ENCODE peak calls at places on chromosomes 12 and 14, in five cellular contexts. L, G, F, V and H are unnamed samples. For H3K36me3, the result is how much of the 10 kb centered on the place peaks cover.

GRCh38 chr14:77033622-77034521 is 5.4 kb upstream of the IRF2BPL start:
- DNase-seq in F (peak), V (peak), L (peak), G (no peak), H (peak)

GRCh38 chr14:24816929-24817637 is 183.1 kb upstream of the GZMB start:
- DNase-seq in V (no peak), L (no peak), F (no peak), G (no peak), H (no peak)

GRCh38 chr14:37150414-37150813 is 22.0 kb downstream of the SLC25A21 start:
- DNase-seq in F (peak), V (no peak), L (no peak), G (no peak), H (no peak)

GRCh38 chr12:71665109-71665476 is 992 bp downstream of the THAP2 start:
- DNase-seq in L (no peak), V (no peak), G (no peak), F (no peak), H (no peak)

GRCh38 chr12:68250454-68250853 is 3.0 kb downstream of the IL22 start:
- DNase-seq in L (no peak), G (no peak), V (no peak), F (no peak), H (no peak)

GRCh38 chr12:99056186-99056585 is 411.1 kb downstream of the APAF1 start:
- DNase-seq in G (no peak), V (no peak), L (no peak), F (no peak), H (no peak)

GRCh38 chr12:6652391-6652790 is 5.2 kb upstream of the ACRBP start:
- DNase-seq in L (no peak), F (no peak), G (no peak), V (no peak), H (peak)

GRCh38 chr14:94362614-94363133 is 25.7 kb downstream of the SERPINA1 start:
- DNase-seq in G (no peak), V (no peak), L (no peak), F (no peak), H (no peak)

GRCh38 chr12:116542345-116542950 is 16.7 kb upstream of the MAP1LC3B2 start:
- DNase-seq in G (no peak), L (peak), F (no peak), V (no peak), H (no peak)

GRCh38 chr12:23230899-23231298 is 605.9 kb downstream of the ETNK1 start:
- DNase-seq in L (no peak), G (no peak), F (no peak), V (no peak), H (no peak)

GRCh38 chr14:63551338-63551737 is 8.2 kb upstream of the PPP2R5E start:
- DNase-seq in G (no peak), V (no peak), F (peak), L (no peak), H (no peak)

GRCh38 chr14:68309121-68309520 is 483.7 kb downstream of the ZFP36L1 start:
- DNase-seq in V (no peak), L (no peak), F (no peak), G (no peak), H (no peak)

GRCh38 chr12:120132437-120132836 is 15.9 kb upstream of the RAB35 start:
- DNase-seq in V (no peak), F (no peak), G (no peak), L (no peak), H (no peak)

GRCh38 chr14:35878272-35879140 is 52.4 kb downstream of the BRMS1L start:
- DNase-seq in L (no peak), G (no peak), V (peak), F (peak), H (no peak)

GRCh38 chr12:113019045-113019444 is 37.5 kb upstream of the DTX1 start:
- DNase-seq in F (no peak), L (no peak), V (no peak), G (no peak), H (no peak)

GRCh38 chr14:101761881-101762529 is 496 bp downstream of the PPP2R5C start:
- DNase-seq in V (no peak), F (no peak), L (peak), G (peak), H (peak)

GRCh38 chr14:101049942-101050341 is 146.4 kb upstream of the RTL1 start:
- DNase-seq in V (peak), L (no peak), G (no peak), F (no peak), H (no peak)

GRCh38 chr12:90074086-90074485 is 365.4 kb upstream of the ATP2B1 start:
- DNase-seq in F (no peak), V (no peak), G (no peak), L (no peak), H (no peak)

GRCh38 chr12:111451649-111452129 is 46.0 kb downstream of the SH2B3 start:
- DNase-seq in F (peak), L (peak), V (no peak), G (no peak), H (no peak)

GRCh38 chr12:79681008-79681590 is 9.7 kb downstream of the PAWR start:
- DNase-seq in L (no peak), G (no peak), V (no peak), F (peak), H (no peak)

GRCh38 chr12:93766802-93767523 is 89.8 kb downstream of the CRADD start:
- DNase-seq in G (no peak), V (no peak), F (peak), L (peak), H (no peak)

GRCh38 chr12:101604132-101604531 is 9.4 kb downstream of the MYBPC1 start:
- DNase-seq in V (no peak), F (no peak), L (no peak), G (no peak), H (no peak)

GRCh38 chr14:75711796-75712211 is 50.8 kb downstream of the TTLL5 start:
- DNase-seq in V (peak), L (peak), F (peak), G (no peak), H (peak)

GRCh38 chr12:8226355-8226754 is 1.1 kb downstream of the FAM90A1 start:
- DNase-seq in F (no peak), V (no peak), G (no peak), L (no peak), H (no peak)

GRCh38 chr12:20624718-20625117 is 70.4 kb upstream of the SLCO1C1 start:
- DNase-seq in L (no peak), F (peak), V (no peak), G (no peak), H (no peak)

GRCh38 chr12:91986084-91986483 is 159.6 kb downstream of the BTG1 start:
- DNase-seq in L (no peak), F (peak), G (no peak), V (no peak), H (no peak)

GRCh38 chr14:44369401-44370123 is 137.5 kb downstream of the FSCB start:
- DNase-seq in G (no peak), L (no peak), V (no peak), F (no peak), H (no peak)

GRCh38 chr12:25187781-25188180 is 7.2 kb downstream of the DNAI7 start:
- DNase-seq in L (no peak), G (no peak), F (peak), V (no peak), H (no peak)

GRCh38 chr14:38003746-38004609 is 203.7 kb upstream of the SSTR1 start:
- DNase-seq in V (no peak), L (no peak), F (no peak), G (no peak), H (no peak)

GRCh38 chr12:94930772-94931171 is 72.7 kb downstream of the NDUFA12 start:
- DNase-seq in V (no peak), F (no peak), G (no peak), L (no peak), H (no peak)

GRCh38 chr14:73428354-73428824 is 30.0 kb downstream of the NUMB start:
- DNase-seq in V (no peak), F (peak), L (no peak), G (no peak), H (no peak)

GRCh38 chr14:35366048-35366428 is 38.5 kb downstream of the NFKBIA start:
- DNase-seq in V (peak), L (no peak), F (peak), G (no peak), H (peak)

GRCh38 chr12:3820122-3820521 is 53.1 kb downstream of the PARP11 start:
- DNase-seq in L (no peak), F (peak), V (no peak), G (no peak), H (no peak)

GRCh38 chr12:113818833-113819232 is 147.3 kb downstream of the RBM19 start:
- DNase-seq in G (no peak), F (no peak), V (no peak), L (no peak), H (no peak)

GRCh38 chr12:86550222-86551145 is 294.3 kb upstream of the MGAT4C start:
- DNase-seq in F (no peak), G (no peak), V (no peak), L (no peak), H (no peak)

GRCh38 chr12:43921666-43922337 is 85.9 kb downstream of the TMEM117 start:
- DNase-seq in F (peak), L (no peak), V (no peak), G (no peak), H (no peak)

GRCh38 chr14:103731916-103732867 is 16.6 kb downstream of the ZFYVE21 start:
- DNase-seq in V (no peak), F (no peak), L (no peak), G (no peak), H (peak)
- TF ChIP-seq CTCF in V (no peak), F (no peak), L (no peak), G (no peak), H (no peak)

DNA sequence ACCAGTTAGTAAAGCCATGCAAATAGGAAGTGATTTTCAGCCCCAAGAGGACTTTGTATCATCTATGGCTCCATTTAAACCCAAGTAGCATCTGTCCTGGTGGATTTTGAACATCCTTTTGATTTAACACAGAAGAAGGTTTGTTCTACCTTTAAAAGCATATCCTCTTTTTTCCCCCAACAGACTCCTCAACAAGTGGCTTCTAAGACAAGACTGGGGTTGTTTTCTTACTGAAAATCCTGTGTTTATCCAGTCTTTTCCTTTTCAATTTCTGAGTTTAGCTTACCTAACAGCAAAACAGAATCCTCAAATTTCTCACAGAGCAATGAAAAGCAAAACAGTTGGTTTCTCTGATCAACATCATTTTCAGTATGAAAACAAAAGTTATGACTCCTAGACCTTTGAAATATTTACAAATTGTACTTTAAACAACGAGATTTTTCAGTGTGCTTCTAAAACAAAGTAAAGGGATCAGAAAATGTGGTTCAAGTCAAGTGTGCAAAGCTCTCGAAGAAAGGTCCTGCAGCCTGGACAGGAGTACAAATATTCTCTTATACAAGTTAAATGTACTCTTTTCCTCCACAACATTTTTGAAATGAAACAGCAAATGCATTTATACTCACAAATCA is 2.8 kb downstream of the PHLDA1 start:
- DNase-seq in G (no peak), F (no peak), L (no peak), V (no peak), H (no peak)
- H3K4me3 ChIP-seq in G (peak), F (peak), L (peak), V (peak), H (peak)

GRCh38 chr12:108845696-108846095 is 11.7 kb downstream of the SSH1 start:
- DNase-seq in V (no peak), G (no peak), L (no peak), F (no peak), H (no peak)
- H3K36me3 ChIP-seq in V (under half), G (under half), L (under half), F (half or more), H (under half)

GRCh38 chr12:15152456-15152855 is 68.8 kb downstream of the RERG start:
- DNase-seq in V (no peak), G (no peak), F (no peak), L (no peak), H (no peak)
- TF ChIP-seq CTCF in V (peak), G (no peak), F (peak), L (peak), H (peak)

DNA sequence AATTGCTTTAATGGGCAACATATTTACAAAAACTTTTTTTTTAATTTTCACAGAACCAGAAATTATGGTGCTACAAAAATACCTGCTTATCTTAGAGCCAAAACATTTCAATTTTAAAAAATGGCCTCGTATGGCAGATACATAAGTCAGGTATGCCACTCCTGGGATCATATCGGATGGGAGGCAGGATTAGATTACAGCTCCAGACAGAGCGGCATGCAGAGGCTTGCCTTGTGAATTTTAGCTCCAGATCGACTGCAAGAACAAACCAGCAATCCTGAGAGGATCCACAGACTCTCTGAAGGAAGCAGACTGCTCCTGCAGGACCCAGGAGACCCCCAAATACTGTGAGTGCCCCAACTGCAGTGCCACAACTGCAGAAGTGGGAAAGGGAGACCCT is 169.3 kb upstream of the AMIGO2 start:
- DNase-seq in G (no peak), F (no peak), L (no peak), V (no peak), H (no peak)
- H3K4me3 ChIP-seq in G (peak), F (no peak), L (no peak), V (no peak), H (no peak)

DNA sequence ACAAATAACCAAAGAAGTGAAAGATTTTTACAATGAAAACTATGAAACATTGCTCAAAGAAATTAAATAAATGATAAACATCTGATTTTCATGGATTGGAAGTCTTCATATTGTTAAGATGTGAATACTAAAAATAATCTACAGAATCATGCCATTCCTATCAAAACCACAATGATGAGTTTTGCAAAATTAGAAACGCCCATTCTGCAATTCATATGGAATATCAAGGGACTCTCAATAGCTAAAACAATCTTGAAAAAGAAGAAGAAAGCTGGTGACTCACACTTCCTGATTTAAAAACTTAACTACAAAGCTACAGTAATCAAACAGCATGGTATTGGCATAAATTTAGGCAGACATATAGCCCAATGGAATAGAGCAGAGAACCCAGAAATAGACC is 40.2 kb upstream of the CCT2 start:
- DNase-seq in G (no peak), F (no peak), L (no peak), V (no peak), H (no peak)
- H3K36me3 ChIP-seq in G (under half), F (under half), L (under half), V (under half), H (under half)